ENCODE peak calls at places on chromosomes 7 and 10, in seven cellular contexts. D is psoas muscle, Q is tibial nerve, Y is endothelial cell of umbilical vein, F is fibroblast of the aortic adventitia, W is cardiac muscle cell, X is choroid plexus epithelial cell. R is an unnamed sample.

GRCh38 chr7:78279035-78279434 is 480.5 kb downstream of the PHTF2 start:
- DNase-seq in D (no peak), Q (no peak), W (no peak), F (peak; percentile 58), Y (peak; percentile 81), X (peak; percentile 52), R (peak; percentile 66)

GRCh38 chr7:27933691-27934565 is 194.0 kb downstream of the TAX1BP1 start:
- DNase-seq in Q (no peak), X (peak; percentile 85), D (no peak), W (no peak), F (peak; percentile 54), Y (peak; percentile 19), R (peak; percentile 67)

GRCh38 chr10:110764378-110764777 is 107.3 kb upstream of the PDCD4 start:
- DNase-seq in D (peak; percentile 83), X (no peak), Q (no peak), W (peak; percentile 62), Y (no peak), F (no peak), R (no peak)

GRCh38 chr10:86960003-86960862 is 1.8 kb downstream of the SNCG start:
- DNase-seq in W (peak; percentile 85), Y (peak; percentile 85), F (peak; percentile 76), Q (no peak), X (peak; percentile 67), D (peak; percentile 70), R (peak; percentile 57)

GRCh38 chr10:561721-562120 is 127.7 kb downstream of the DIP2C start:
- DNase-seq in Y (no peak), W (no peak), Q (no peak), X (no peak), D (no peak), F (no peak), R (no peak)

GRCh38 chr7:91288208-91288824 is 24.1 kb downstream of the FZD1 start:
- DNase-seq in Y (peak; percentile 41), Q (peak; percentile 46), X (peak; percentile 53), W (peak; percentile 42), D (no peak), F (no peak), R (no peak)

GRCh38 chr7:82430518-82431465 is 12.8 kb downstream of the CACNA2D1 start:
- DNase-seq in W (no peak), X (no peak), Y (no peak), Q (no peak), D (no peak), F (peak; percentile 63), R (peak; percentile 81)

GRCh38 chr10:113704637-113705343 is 25.1 kb downstream of the CASP7 start:
- DNase-seq in W (peak; percentile 39), X (peak; percentile 75), F (peak; percentile 68), Y (peak; percentile 50), D (no peak), Q (peak; percentile 23), R (peak; percentile 72)

GRCh38 chr10:154348-154747 is 19.1 kb downstream of the ZMYND11 start:
- DNase-seq in F (peak; percentile 25), D (no peak), Y (no peak), W (no peak), X (peak; percentile 82), Q (no peak), R (peak; percentile 79)

GRCh38 chr7:55512635-55513034 is 59.7 kb downstream of the VOPP1 start:
- DNase-seq in W (no peak), Q (no peak), Y (no peak), X (no peak), D (no peak), F (no peak), R (no peak)

GRCh38 chr7:5143106-5143505 is 46.9 kb upstream of the WIPI2 start:
- DNase-seq in X (no peak), Q (no peak), Y (no peak), D (no peak), F (no peak), W (no peak), R (no peak)

GRCh38 chr10:97109562-97109961 is 76.2 kb downstream of the SLIT1 start:
- DNase-seq in Q (no peak), D (no peak), W (no peak), F (no peak), Y (no peak), X (no peak), R (no peak)

GRCh38 chr10:72638586-72639440 is 12.9 kb upstream of the MICU1 start:
- DNase-seq in X (no peak), Y (no peak), W (no peak), Q (no peak), D (no peak), F (no peak), R (no peak)

GRCh38 chr10:80442879-80443278 is 11.2 kb upstream of the TSPAN14 start:
- DNase-seq in Y (peak; percentile 33), X (no peak), D (no peak), Q (no peak), F (no peak), W (no peak), R (no peak)

GRCh38 chr7:69575651-69576050 is 22.6 kb upstream of the AUTS2 start:
- DNase-seq in F (no peak), D (no peak), W (no peak), X (no peak), Q (no peak), Y (no peak), R (no peak)
- H3K4me3 ChIP-seq in F (no peak overlapping the region), D (no peak overlapping the region), W (no peak overlapping the region), X (no peak overlapping the region), Q (no peak overlapping the region), Y (no peak overlapping the region), R (no peak overlapping the region)

GRCh38 chr7:2099036-2099957 is 133.4 kb downstream of the MAD1L1 start:
- DNase-seq in D (no peak), X (peak; percentile 40), Q (no peak), W (no peak), Y (no peak), F (peak; percentile 54), R (no peak)
- TF ChIP-seq CTCF in D (no peak), X (peak; percentile 58), Q (no peak), W (no peak), Y (no peak), F (no peak), R (no peak)

GRCh38 chr7:119842337-119842736 is 430.6 kb upstream of the KCND2 start:
- DNase-seq in Y (no peak), F (no peak), X (no peak), Q (no peak), D (no peak), W (no peak), R (no peak)
- H3K4me3 ChIP-seq in Y (no peak overlapping the region), F (no peak overlapping the region), X (no peak overlapping the region), Q (no peak overlapping the region), D (no peak overlapping the region), W (no peak overlapping the region), R (no peak overlapping the region)

GRCh38 chr7:115719963-115720362 is 310.6 kb downstream of the TFEC start:
- DNase-seq in W (no peak), D (no peak), Q (no peak), Y (no peak), X (no peak), F (no peak), R (no peak)

GRCh38 chr7:115722302-115722701 is 308.3 kb downstream of the TFEC start:
- DNase-seq in Y (no peak), W (no peak), X (no peak), D (no peak), Q (no peak), F (no peak), R (no peak)

GRCh38 chr7:115724400-115725056 is 306.0 kb downstream of the TFEC start:
- DNase-seq in W (peak; percentile 58), Y (peak; percentile 52), Q (no peak), D (no peak), X (no peak), F (no peak), R (no peak)

GRCh38 chr7:115721293-115721920 is 309.2 kb downstream of the TFEC start:
- DNase-seq in D (no peak), F (no peak), Q (no peak), X (no peak), W (no peak), Y (no peak), R (no peak)
- TF ChIP-seq CTCF in D (no peak), F (no peak), Q (no peak), X (no peak), W (no peak), Y (no peak), R (no peak)

GRCh38 chr7:155803418-155804376 is 8.6 kb downstream of the SHH start:
- DNase-seq in Q (no peak), X (no peak), F (no peak), W (no peak), D (no peak), Y (no peak), R (no peak)
- H3K4me3 ChIP-seq in Q (peak overlapping the region; percentile 42), X (peak overlapping the region; percentile 29), F (peak overlapping the region; percentile 40), W (peak overlapping the region; percentile 26), D (peak overlapping the region; percentile 58), Y (peak overlapping the region; percentile 7), R (peak overlapping the region; percentile 24)

GRCh38 chr7:154584352-154585252 is 418.3 kb downstream of the PAXIP1 start:
- DNase-seq in F (no peak), D (no peak), Q (no peak), Y (no peak), X (no peak), W (peak; percentile 15), R (no peak)
- TF ChIP-seq CTCF in F (no peak), D (peak; percentile 18), Q (no peak), Y (no peak), X (no peak), W (no peak), R (no peak)

GRCh38 chr10:77165445-77166316 is 471.9 kb downstream of the KCNMA1 start:
- DNase-seq in D (no peak), X (peak; percentile 75), Q (peak; percentile 65), F (peak; percentile 79), W (peak; percentile 74), Y (peak; percentile 77), R (peak; percentile 87)
- H3K4me3 ChIP-seq in D (peak overlapping the region; percentile 33), X (no peak overlapping the region), Q (no peak overlapping the region), F (no peak overlapping the region), W (no peak overlapping the region), Y (no peak overlapping the region), R (no peak overlapping the region)

R was measured in foreskin fibroblast.